ENCODE peak calls at places on chromosomes 4 and X, in four cellular contexts. Y, L, J and O are unnamed samples.

GRCh38 chr4:114036426-114036825 is 57.0 kb upstream of the ARSJ start:
- DNase-seq in Y (no peak), L (peak; percentile 45), J (no peak), O (no peak)

GRCh38 chr4:154143720-154144119 is 347.9 kb downstream of the DCHS2 start:
- DNase-seq in Y (no peak), L (no peak), J (no peak), O (no peak)

GRCh38 chr4:183073838-183074145 is 25.3 kb upstream of the WWC2 start:
- DNase-seq in Y (no peak), L (no peak), J (no peak), O (no peak)

GRCh38 chrX:2370436-2370835 is 130.3 kb downstream of the DHRSX start:
- DNase-seq in Y (no peak), L (no peak), J (no peak), O (no peak)

GRCh38 chr4:168643083-168643795 is 146.4 kb downstream of the PALLD start:
- DNase-seq in Y (no peak), L (no peak), J (no peak), O (no peak)

GRCh38 chr4:186078977-186079697 is 10.2 kb downstream of the TLR3 start:
- DNase-seq in Y (no peak), L (no peak), J (no peak), O (no peak)

GRCh38 chrX:1727531-1728027 is 112.7 kb downstream of the ASMT start:
- DNase-seq in Y (no peak), L (peak; percentile 23), J (no peak), O (no peak)

GRCh38 chr4:8597319-8597718 is 4.8 kb downstream of the CPZ start:
- DNase-seq in Y (no peak), L (no peak), J (no peak), O (no peak)

GRCh38 chrX:38484607-38485498 is 76.5 kb upstream of the TSPAN7 start:
- DNase-seq in Y (no peak), L (no peak), J (no peak), O (peak; percentile 66)

GRCh38 chr4:165874072-165874798 is 1.2 kb downstream of the TLL1 start:
- DNase-seq in Y (no peak), L (no peak), J (no peak), O (no peak)

GRCh38 chrX:129717902-129718301 is 20.9 kb upstream of the XPNPEP2 start:
- DNase-seq in Y (no peak), L (no peak), J (no peak), O (no peak)

GRCh38 chr4:30789219-30789671 is 69.1 kb downstream of the PCDH7 start:
- DNase-seq in Y (no peak), L (no peak), J (no peak), O (no peak)

GRCh38 chr4:20319785-20320184 is 68.1 kb downstream of the SLIT2 start:
- DNase-seq in Y (no peak), L (no peak), J (no peak), O (no peak)

GRCh38 chr4:48047421-48047844 is 30.9 kb downstream of the NIPAL1 start:
- DNase-seq in Y (peak; percentile 62), L (no peak), J (no peak), O (no peak)

GRCh38 chr4:66169341-66169740 is 499.1 kb upstream of the EPHA5 start:
- DNase-seq in Y (no peak), L (no peak), J (no peak), O (no peak)

GRCh38 chr4:143773998-143774898 is 73.8 kb upstream of the FREM3 start:
- DNase-seq in Y (peak; percentile 9), L (peak; percentile 63), J (no peak), O (no peak)

GRCh38 chrX:43716144-43716543 is 60.0 kb downstream of the MAOA start:
- DNase-seq in Y (no peak), L (no peak), J (no peak), O (no peak)

GRCh38 chr4:3202836-3203820 is 45.8 kb upstream of the MSANTD1 start:
- DNase-seq in Y (peak; percentile 29), L (no peak), J (no peak), O (no peak)

GRCh38 chrX:129678176-129678880 is 23.6 kb upstream of the APLN start:
- DNase-seq in Y (peak; percentile 24), L (peak; percentile 82), J (peak; percentile 88), O (peak; percentile 59)

GRCh38 chr4:88308587-88308986 is 24.2 kb upstream of the PPM1K start:
- DNase-seq in Y (no peak), L (no peak), J (no peak), O (no peak)

GRCh38 chr4:182143822-182144620 is 99.2 kb upstream of the TENM3 start:
- DNase-seq in Y (no peak), L (peak; percentile 43), J (peak; percentile 29), O (peak; percentile 35)

GRCh38 chr4:147731611-147732515 is at the start of gene ARHGAP10:
- DNase-seq in Y (peak; percentile 72), L (peak; percentile 57), J (no peak), O (no peak)

GRCh38 chr4:1767058-1767769 is 25.9 kb upstream of the FGFR3 start:
- DNase-seq in Y (no peak), L (peak; percentile 41), J (no peak), O (no peak)

GRCh38 chrX:151082077-151082948 is 94.1 kb upstream of the GPR50 start:
- DNase-seq in Y (peak; percentile 39), L (peak; percentile 63), J (peak; percentile 55), O (peak; percentile 60)

GRCh38 chr4:188822698-188823097 is 683.5 kb downstream of the TRIML1 start:
- DNase-seq in Y (no peak), L (peak; percentile 26), J (no peak), O (no peak)

GRCh38 chr4:3199661-3200422 is 49.1 kb upstream of the MSANTD1 start:
- DNase-seq in Y (no peak), L (no peak), J (no peak), O (no peak)

GRCh38 chr4:71607780-71608673 is 175.9 kb downstream of the GC start:
- DNase-seq in Y (no peak), L (no peak), J (no peak), O (no peak)

GRCh38 chrX:129772796-129773431 is 6.8 kb upstream of the SASH3 start:
- DNase-seq in Y (no peak), L (no peak), J (no peak), O (no peak)

GRCh38 chrX:49019050-49019449 is 17.0 kb upstream of the GRIPAP1 start:
- DNase-seq in Y (no peak), L (no peak), J (no peak), O (no peak)